ENCODE peak calls at places on chromosome 11, in nine cellular contexts. L, G, S, R, Q, A, Y, U and E are unnamed samples.

GRCh38 chr11:70270877-70271634 is 566 bp downstream of the PPFIA1 start:
- DNase-seq in R (peak; percentile 60), U (peak; percentile 57), Q (peak; percentile 68), S (peak; percentile 54), Y (no peak), G (peak; percentile 47), L (peak; percentile 57), A (peak; percentile 62), E (peak; percentile 18)

GRCh38 chr11:134118016-134118415 is 49.1 kb downstream of the JAM3 start:
- DNase-seq in Y (no peak), A (no peak), Q (no peak), U (no peak), S (no peak), R (no peak), G (peak; percentile 37), L (no peak), E (no peak)

GRCh38 chr11:74949748-74950127 is 672 bp downstream of the SPCS2 start:
- DNase-seq in R (peak; percentile 44), Q (peak; percentile 40), S (no peak), Y (no peak), A (no peak), U (peak; percentile 53), L (no peak), G (peak; percentile 15), E (no peak)

GRCh38 chr11:123313261-123313660 is 116.8 kb upstream of the GRAMD1B start:
- DNase-seq in U (no peak), G (no peak), Q (no peak), S (no peak), Y (no peak), R (no peak), L (no peak), A (no peak), E (no peak)

GRCh38 chr11:122287401-122287800 is 171.4 kb upstream of the BLID start:
- DNase-seq in R (no peak), L (peak; percentile 31), Y (no peak), U (no peak), A (no peak), G (no peak), S (no peak), Q (no peak), E (no peak)

GRCh38 chr11:3658252-3658651 is 12.9 kb downstream of the CHRNA10 start:
- DNase-seq in U (no peak), G (no peak), R (no peak), S (no peak), L (no peak), A (no peak), Q (no peak), Y (no peak), E (no peak)

GRCh38 chr11:57499413-57499982 is 16.0 kb downstream of the SLC43A1 start:
- DNase-seq in U (peak; percentile 74), A (peak; percentile 68), G (peak; percentile 83), Y (peak; percentile 37), S (no peak), L (peak; percentile 99), Q (peak; percentile 73), R (peak; percentile 97), E (peak; percentile 52)

GRCh38 chr11:7449841-7450214 is 35.5 kb upstream of the OLFML1 start:
- DNase-seq in L (no peak), Q (no peak), Y (no peak), G (no peak), R (peak; percentile 68), U (no peak), A (no peak), S (no peak), E (no peak)

GRCh38 chr11:119810478-119811232 is 81.7 kb upstream of the NECTIN1 start:
- DNase-seq in S (no peak), R (peak; percentile 8), U (peak; percentile 48), G (peak; percentile 8), Q (no peak), A (no peak), Y (no peak), L (no peak), E (no peak)